ENCODE peak calls at places on chromosome 3, in ten cellular contexts. W, Y, G, B, T, I, R, X, N and A are unnamed samples.

GRCh38 chr3:128621931-128622330 is 28.7 kb downstream of the RPN1 start:
- DNase-seq in W (no peak), Y (no peak), G (no peak), B (no peak), T (no peak), I (no peak), R (no peak), X (no peak), N (no peak), A (no peak)

GRCh38 chr3:4824948-4825325 is 154.3 kb upstream of the BHLHE40 start:
- DNase-seq in W (no peak), Y (no peak), G (no peak), B (no peak), T (peak), I (no peak), R (peak), X (peak), N (no peak), A (peak)

GRCh38 chr3:191350389-191351090 is 20.2 kb upstream of the UTS2B start:
- DNase-seq in W (no peak), Y (no peak), G (no peak), B (no peak), T (peak), I (no peak), R (peak), X (peak), N (no peak), A (no peak)

GRCh38 chr3:172313671-172314070 is 134.6 kb downstream of the GHSR start:
- DNase-seq in W (no peak), Y (no peak), G (no peak), B (no peak), T (no peak), I (no peak), R (no peak), X (peak), N (no peak), A (no peak)

GRCh38 chr3:60010778-60011177 is 961.0 kb upstream of the CFAP20DC start:
- DNase-seq in W (no peak), Y (no peak), G (peak), B (peak), T (no peak), I (no peak), R (no peak), X (no peak), N (peak), A (no peak)

GRCh38 chr3:135136361-135137100 is 341.5 kb downstream of the EPHB1 start:
- DNase-seq in W (no peak), Y (no peak), G (no peak), B (no peak), T (no peak), I (no peak), R (no peak), X (no peak), N (no peak), A (no peak)

GRCh38 chr3:133991637-133992036 is 38.1 kb downstream of the SLCO2A1 start:
- DNase-seq in W (no peak), Y (no peak), G (peak), B (no peak), T (peak), I (no peak), R (peak), X (no peak), N (no peak), A (no peak)

GRCh38 chr3:119810018-119810435 is 28.1 kb downstream of the NR1I2 start:
- DNase-seq in W (no peak), Y (no peak), G (peak), B (peak), T (peak), I (peak), R (no peak), X (peak), N (peak), A (no peak)

GRCh38 chr3:11367116-11367781 is 95.1 kb downstream of the ATG7 start:
- DNase-seq in W (no peak), Y (no peak), G (no peak), B (no peak), T (peak), I (no peak), R (peak), X (peak), N (no peak), A (peak)

GRCh38 chr3:37934631-37935289 is 55.8 kb upstream of the VILL start:
- DNase-seq in W (no peak), Y (no peak), G (no peak), B (no peak), T (peak), I (no peak), R (no peak), X (no peak), N (no peak), A (no peak)

GRCh38 chr3:13874891-13875290 is 5.0 kb downstream of the WNT7A start:
- DNase-seq in W (no peak), Y (no peak), G (no peak), B (no peak), T (no peak), I (no peak), R (no peak), X (no peak), N (no peak), A (no peak)

GRCh38 chr3:31495971-31496370 is 36.8 kb upstream of the STT3B start:
- DNase-seq in W (no peak), Y (no peak), G (no peak), B (no peak), T (peak), I (no peak), R (peak), X (peak), N (no peak), A (peak)

GRCh38 chr3:6921041-6921440 is 60.1 kb downstream of the GRM7 start:
- DNase-seq in W (no peak), Y (no peak), G (no peak), B (no peak), T (no peak), I (peak), R (no peak), X (no peak), N (no peak), A (no peak)

GRCh38 chr3:151169262-151169661 is 33.8 kb downstream of the GPR171 start:
- DNase-seq in W (no peak), Y (no peak), G (no peak), B (no peak), T (no peak), I (no peak), R (no peak), X (no peak), N (no peak), A (no peak)

GRCh38 chr3:19046440-19046839 is 101.9 kb upstream of the KCNH8 start:
- DNase-seq in W (no peak), Y (no peak), G (peak), B (no peak), T (no peak), I (no peak), R (peak), X (no peak), N (no peak), A (no peak)

GRCh38 chr3:101303089-101303731 is 17.2 kb downstream of the IMPG2 start:
- DNase-seq in W (no peak), Y (no peak), G (no peak), B (no peak), T (peak), I (no peak), R (peak), X (peak), N (no peak), A (peak)